ENCODE peak calls at places on chromosome 13, in five cellular contexts. S is HepG2, V is SK-N-SH, G is HEK293T, H is GM12878. J is an unnamed sample.

GRCh38 chr13:50104493-50104892 is 89.2 kb downstream of the KCNRG start:
- DNase-seq in S (no peak), V (no peak), G (no peak), H (no peak), J (no peak)

GRCh38 chr13:27625839-27626238 is 4.1 kb downstream of the POLR1D start:
- DNase-seq in S (peak), V (no peak), G (no peak), H (no peak), J (no peak)

GRCh38 chr13:95275322-95276118 is 25.7 kb downstream of the ABCC4 start:
- DNase-seq in S (peak), V (no peak), G (no peak), H (no peak), J (no peak)

GRCh38 chr13:48320396-48320790 is 16.8 kb downstream of the RB1 start:
- DNase-seq in S (no peak), V (no peak), G (no peak), H (no peak), J (no peak)

GRCh38 chr13:33381906-33382305 is 96.4 kb upstream of the STARD13 start:
- DNase-seq in S (no peak), V (no peak), G (no peak), H (no peak), J (no peak)

GRCh38 chr13:93238711-93239110 is 12.1 kb downstream of the GPC6 start:
- DNase-seq in S (no peak), V (no peak), G (no peak), H (no peak), J (no peak)

GRCh38 chr13:97026759-97027555 is 32.7 kb upstream of the OXGR1 start:
- DNase-seq in S (no peak), V (no peak), G (no peak), H (no peak), J (no peak)

GRCh38 chr13:28750187-28751045 is 31.6 kb upstream of the SLC46A3 start:
- DNase-seq in S (no peak), V (no peak), G (no peak), H (no peak), J (no peak)

GRCh38 chr13:27128825-27129627 is 42.6 kb downstream of the USP12 start:
- DNase-seq in S (no peak), V (no peak), G (no peak), H (no peak), J (no peak)

GRCh38 chr13:20779405-20779804 is 5.6 kb upstream of the EEF1AKMT1 start:
- DNase-seq in S (no peak), V (no peak), G (no peak), H (no peak), J (no peak)

GRCh38 chr13:94444826-94445225 is 34.7 kb downstream of the DCT start:
- DNase-seq in S (no peak), V (no peak), G (no peak), H (no peak), J (no peak)

GRCh38 chr13:58480011-58480410 is 848.5 kb downstream of the PCDH17 start:
- DNase-seq in S (no peak), V (no peak), G (no peak), H (no peak), J (no peak)

GRCh38 chr13:45847554-45848224 is 3.9 kb downstream of the SIAH3 start:
- DNase-seq in S (no peak), V (no peak), G (no peak), H (no peak), J (no peak)

GRCh38 chr13:96963786-96964475 is 30.3 kb downstream of the OXGR1 start:
- DNase-seq in S (no peak), V (no peak), G (no peak), H (no peak), J (no peak)

GRCh38 chr13:60226507-60226906 is 62.8 kb upstream of the DIAPH3 start:
- DNase-seq in S (peak), V (peak), G (peak), H (no peak), J (peak)

GRCh38 chr13:95716231-95716630 is 39.3 kb downstream of the DNAJC3 start:
- DNase-seq in S (no peak), V (no peak), G (no peak), H (no peak), J (no peak)

GRCh38 chr13:49400755-49401659 is 42.9 kb downstream of the CAB39L start:
- DNase-seq in S (no peak), V (peak), G (no peak), H (no peak), J (peak)

GRCh38 chr13:34037636-34038325 is 219.8 kb downstream of the RFC3 start:
- DNase-seq in S (no peak), V (no peak), G (no peak), H (no peak), J (no peak)

GRCh38 chr13:48783181-48783630 is 129.5 kb downstream of the CYSLTR2 start:
- DNase-seq in S (peak), V (no peak), G (no peak), H (no peak), J (no peak)

GRCh38 chr13:36530050-36530789 is 97.9 kb downstream of the CCNA1 start:
- DNase-seq in S (no peak), V (no peak), G (no peak), H (no peak), J (no peak)

GRCh38 chr13:33642374-33643065 is 175.4 kb upstream of the RFC3 start:
- DNase-seq in S (peak), V (no peak), G (no peak), H (no peak), J (no peak)

DNA sequence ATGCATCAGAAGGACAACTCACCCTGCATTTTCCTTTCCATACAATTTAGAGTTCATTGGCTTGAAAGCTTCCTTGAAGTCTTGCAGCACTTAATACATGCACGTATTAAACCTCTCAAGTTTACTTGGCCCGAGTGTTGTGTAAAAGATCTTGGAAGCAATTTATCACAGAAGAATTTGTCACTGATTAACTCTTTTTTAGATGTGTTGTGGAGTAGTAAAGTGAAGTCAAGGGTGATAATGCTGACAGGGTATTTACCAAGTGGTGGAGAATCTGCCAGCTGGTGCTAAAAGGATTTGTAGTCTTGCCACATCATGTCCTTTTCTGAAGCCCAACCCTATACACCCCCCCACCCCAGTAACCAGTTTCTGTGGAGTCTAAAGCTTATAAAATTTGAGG is 421.0 kb upstream of the MIR17HG start:
- DNase-seq in S (no peak), V (no peak), G (no peak), H (no peak), J (no peak)
- TF ChIP-seq FOXM1 in S (no peak), V (no peak), G (no peak), H (no peak), J (no peak)

GRCh38 chr13:25210842-25211241 is 38.8 kb upstream of the AMER2 start:
- DNase-seq in S (no peak), V (no peak), G (no peak), H (no peak), J (no peak)

GRCh38 chr13:25214371-25215252 is 42.5 kb upstream of the AMER2 start:
- DNase-seq in S (no peak), V (no peak), G (no peak), H (no peak), J (no peak)

GRCh38 chr13:25215253-25215575 is 43.1 kb upstream of the AMER2 start:
- DNase-seq in S (no peak), V (no peak), G (no peak), H (no peak), J (no peak)

GRCh38 chr13:25217023-25217909 is 45.2 kb upstream of the AMER2 start:
- DNase-seq in S (no peak), V (no peak), G (no peak), H (no peak), J (no peak)

DNA sequence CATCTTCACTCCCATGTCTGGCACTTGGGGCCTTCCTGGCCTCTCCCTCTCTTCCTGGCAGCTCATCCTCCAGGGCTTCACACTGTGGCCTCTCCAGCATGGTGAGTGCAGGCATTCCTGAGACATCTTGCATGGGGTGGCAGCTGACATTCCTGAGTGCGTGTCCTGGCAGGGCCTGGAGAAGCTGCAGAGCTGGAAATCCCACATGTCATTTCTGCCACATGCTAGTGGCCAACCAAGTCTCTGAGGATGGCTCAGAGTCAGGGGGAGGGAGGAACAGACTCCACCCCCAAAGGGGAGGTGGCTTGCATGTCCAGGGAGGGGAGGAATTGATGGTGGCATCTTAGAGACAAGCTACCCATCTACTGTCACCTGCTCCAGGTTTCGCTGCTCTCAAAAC is 41.6 kb upstream of the AMER2 start:
- DNase-seq in S (no peak), V (no peak), G (no peak), H (no peak), J (no peak)
- TF ChIP-seq FOXM1 in S (no peak), V (no peak), G (no peak), H (no peak), J (no peak)

DNA sequence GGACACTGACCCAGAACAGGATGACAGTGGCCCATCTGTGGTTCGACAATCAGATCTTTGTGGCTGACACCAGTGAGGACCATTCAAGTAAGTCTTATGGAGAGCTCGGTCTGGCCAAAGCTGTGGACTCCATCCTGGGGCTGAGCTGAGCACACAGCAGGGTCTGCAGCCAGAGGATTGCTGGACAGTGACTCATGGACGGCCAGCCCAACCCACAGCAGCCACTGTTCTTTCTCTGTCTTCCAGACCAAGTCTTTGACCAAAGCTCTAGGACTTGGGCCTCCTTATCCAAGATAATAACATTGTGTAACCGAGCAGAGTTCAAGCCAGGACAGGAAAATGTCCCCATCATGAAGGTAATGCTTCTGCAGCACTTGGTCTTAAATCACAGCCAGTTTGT is 12.3 kb downstream of the ATP12A start:
- DNase-seq in S (no peak), V (no peak), G (no peak), H (no peak), J (no peak)
- TF ChIP-seq FOXM1 in S (no peak), V (no peak), G (no peak), H (no peak), J (no peak)

DNA sequence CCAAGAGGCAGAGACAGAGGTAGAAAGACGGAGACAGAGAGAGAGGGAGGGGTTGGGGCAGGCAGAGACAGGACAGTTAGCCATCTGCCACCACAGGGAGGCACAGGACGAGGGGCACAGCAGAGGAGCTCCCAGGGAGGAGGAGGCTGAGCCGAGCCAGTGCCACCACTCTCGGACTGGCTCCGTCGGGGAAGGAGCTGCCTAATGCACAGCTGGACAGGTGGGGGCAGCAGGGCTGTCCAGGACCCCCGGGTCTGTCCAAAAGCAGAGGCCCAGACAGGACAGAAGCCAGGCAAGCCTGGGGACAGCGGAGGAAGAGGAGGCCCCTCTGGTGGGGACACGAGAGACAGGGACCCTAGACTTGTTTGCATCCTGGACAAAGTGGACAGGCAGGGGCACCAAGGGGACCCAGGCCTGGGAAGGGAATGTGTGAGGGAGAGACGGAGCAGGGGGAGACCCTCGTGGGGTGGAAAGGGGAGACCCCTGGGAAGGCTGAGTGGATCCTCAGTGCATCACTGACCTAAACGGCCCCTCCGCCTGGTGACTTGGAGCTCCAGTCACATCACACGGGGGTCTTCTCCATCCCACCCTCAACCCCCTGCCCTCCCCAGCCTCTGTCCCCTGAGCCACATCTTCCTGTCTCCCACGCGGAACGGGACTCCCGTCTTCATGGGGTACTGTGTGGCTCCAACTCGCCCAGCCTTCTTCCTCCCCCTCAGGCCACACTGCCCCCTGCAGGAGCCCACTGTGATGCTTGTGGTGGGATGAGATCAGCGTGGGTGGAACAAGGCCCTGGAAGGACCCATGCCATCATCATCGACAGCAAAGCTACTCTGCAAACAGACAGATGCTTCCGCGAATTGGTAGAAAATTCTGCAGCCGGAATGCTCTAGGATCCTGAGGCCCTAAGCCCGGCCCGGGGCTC is 889 bp downstream of the F10 start:
- DNase-seq in S (peak), V (peak), G (peak), H (no peak), J (peak)
- TF ChIP-seq FOXM1 in S (no peak), V (no peak), G (no peak), H (no peak), J (no peak)

DNA sequence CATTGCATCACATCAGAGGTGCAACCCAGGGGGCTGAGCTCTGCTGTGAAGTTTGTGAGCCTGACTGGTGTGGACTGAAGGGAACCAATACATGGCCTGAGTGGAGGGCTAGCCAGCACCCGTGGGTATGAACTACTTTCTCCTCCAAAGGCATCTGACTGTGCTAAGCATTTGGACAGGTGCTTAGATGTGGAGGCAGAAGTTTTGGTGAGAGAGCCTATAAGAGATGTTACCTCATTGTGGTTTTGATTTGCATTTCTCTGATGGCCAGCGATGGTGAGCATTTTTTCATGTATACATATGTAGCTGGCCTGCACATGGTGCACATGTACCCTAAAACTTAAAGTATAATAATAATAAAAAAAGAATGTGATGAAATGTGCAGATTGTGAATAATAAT is 46.9 kb downstream of the TEX29 start:
- DNase-seq in S (no peak), V (no peak), G (no peak), H (no peak), J (no peak)
- TF ChIP-seq FOXM1 in S (no peak), V (no peak), G (no peak), H (no peak), J (no peak)

GRCh38 chr13:74202129-74202528 is 67.9 kb upstream of the KLF12 start:
- DNase-seq in S (no peak), V (no peak), G (no peak), H (no peak), J (no peak)
- TF ChIP-seq FOXM1 in S (no peak), V (no peak), G (no peak), H (no peak), J (no peak)